ENCODE peak calls at places on chromosomes 12 and 14, in four cellular contexts. One of them, this sample, is unnamed.

GRCh38 chr12:130497331-130497730 is 159.6 kb downstream of the PIWIL1 start:
- DNase-seq in tibial nerve: no peak
- DNase-seq in esophagus muscularis mucosa: no peak
- DNase-seq in GM06990: no peak
- DNase-seq in this sample: no peak

GRCh38 chr12:28191690-28192089 is 1.4 kb downstream of the CCDC91 start:
- DNase-seq in tibial nerve: peak
- DNase-seq in esophagus muscularis mucosa: no peak
- DNase-seq in GM06990: no peak
- DNase-seq in this sample: no peak

GRCh38 chr14:92880351-92880750 is 42.6 kb upstream of the CHGA start:
- DNase-seq in tibial nerve: no peak
- DNase-seq in esophagus muscularis mucosa: no peak
- DNase-seq in GM06990: no peak
- DNase-seq in this sample: no peak

GRCh38 chr12:132841151-132841550 is 12.5 kb upstream of the GOLGA3 start:
- DNase-seq in tibial nerve: no peak
- DNase-seq in esophagus muscularis mucosa: no peak
- DNase-seq in GM06990: no peak
- DNase-seq in this sample: no peak

GRCh38 chr14:53432378-53432802 is 279.3 kb upstream of the DDHD1 start:
- DNase-seq in tibial nerve: no peak
- DNase-seq in esophagus muscularis mucosa: no peak
- DNase-seq in GM06990: peak
- DNase-seq in this sample: peak

GRCh38 chr14:47186491-47186890 is 488.9 kb downstream of the MDGA2 start:
- DNase-seq in tibial nerve: no peak
- DNase-seq in esophagus muscularis mucosa: no peak
- DNase-seq in GM06990: no peak
- DNase-seq in this sample: no peak

GRCh38 chr14:73153272-73153671 is 17.0 kb downstream of the PSEN1 start:
- DNase-seq in tibial nerve: no peak
- DNase-seq in esophagus muscularis mucosa: no peak
- DNase-seq in GM06990: no peak
- DNase-seq in this sample: no peak

GRCh38 chr12:110170535-110171185 is 46.5 kb downstream of the IFT81 start:
- DNase-seq in tibial nerve: no peak
- DNase-seq in esophagus muscularis mucosa: no peak
- DNase-seq in GM06990: no peak
- DNase-seq in this sample: no peak

GRCh38 chr12:96434107-96434506 is 33.9 kb upstream of the CDK17 start:
- DNase-seq in tibial nerve: no peak
- DNase-seq in esophagus muscularis mucosa: no peak
- DNase-seq in GM06990: peak
- DNase-seq in this sample: no peak

GRCh38 chr12:50764116-50764860 is 387 bp downstream of the ATF1 start:
- DNase-seq in tibial nerve: no peak
- DNase-seq in esophagus muscularis mucosa: no peak
- DNase-seq in GM06990: no peak
- DNase-seq in this sample: peak

GRCh38 chr14:28756896-28757570 is 9.6 kb upstream of the FOXG1 start:
- DNase-seq in tibial nerve: no peak
- DNase-seq in esophagus muscularis mucosa: no peak
- DNase-seq in GM06990: no peak
- DNase-seq in this sample: no peak

GRCh38 chr14:75714993-75715392 is 53.9 kb downstream of the TTLL5 start:
- DNase-seq in tibial nerve: no peak
- DNase-seq in esophagus muscularis mucosa: no peak
- DNase-seq in GM06990: no peak
- DNase-seq in this sample: no peak

GRCh38 chr12:31815096-31815495 is 86.3 kb upstream of the AMN1 start:
- DNase-seq in tibial nerve: no peak
- DNase-seq in esophagus muscularis mucosa: no peak
- DNase-seq in GM06990: no peak
- DNase-seq in this sample: no peak

GRCh38 chr12:32897688-32898573 is 1.4 kb upstream of the PKP2 start:
- DNase-seq in tibial nerve: no peak
- DNase-seq in esophagus muscularis mucosa: no peak
- DNase-seq in GM06990: no peak
- DNase-seq in this sample: no peak

GRCh38 chr14:100524933-100525243 is 62.3 kb downstream of the BEGAIN start:
- DNase-seq in tibial nerve: no peak
- DNase-seq in esophagus muscularis mucosa: peak
- DNase-seq in GM06990: no peak
- DNase-seq in this sample: peak
- TF ChIP-seq CTCF in tibial nerve: peak
- TF ChIP-seq CTCF in esophagus muscularis mucosa: peak
- TF ChIP-seq CTCF in GM06990: peak
- TF ChIP-seq CTCF in this sample: peak

GRCh38 chr14:57069702-57070101 is 199.0 kb downstream of the EXOC5 start:
- DNase-seq in tibial nerve: no peak
- DNase-seq in esophagus muscularis mucosa: no peak
- DNase-seq in GM06990: no peak
- DNase-seq in this sample: no peak

GRCh38 chr14:57071639-57072038 is 197.1 kb downstream of the EXOC5 start:
- DNase-seq in tibial nerve: no peak
- DNase-seq in esophagus muscularis mucosa: no peak
- DNase-seq in GM06990: no peak
- DNase-seq in this sample: no peak

GRCh38 chr14:57068511-57068910 is 200.2 kb downstream of the EXOC5 start:
- DNase-seq in tibial nerve: no peak
- DNase-seq in esophagus muscularis mucosa: no peak
- DNase-seq in GM06990: no peak
- DNase-seq in this sample: no peak

GRCh38 chr14:57078054-57078453 is 190.7 kb downstream of the EXOC5 start:
- DNase-seq in tibial nerve: no peak
- DNase-seq in esophagus muscularis mucosa: no peak
- DNase-seq in GM06990: no peak
- DNase-seq in this sample: no peak

GRCh38 chr14:57073986-57074385 is 194.7 kb downstream of the EXOC5 start:
- DNase-seq in tibial nerve: no peak
- DNase-seq in esophagus muscularis mucosa: no peak
- DNase-seq in GM06990: no peak
- DNase-seq in this sample: no peak
- TF ChIP-seq CTCF in tibial nerve: no peak
- TF ChIP-seq CTCF in esophagus muscularis mucosa: no peak
- TF ChIP-seq CTCF in GM06990: no peak
- TF ChIP-seq CTCF in this sample: no peak

GRCh38 chr14:58639842-58640484 is 2.2 kb downstream of the DACT1 start:
- DNase-seq in tibial nerve: peak
- DNase-seq in esophagus muscularis mucosa: peak
- DNase-seq in GM06990: no peak
- DNase-seq in this sample: peak

GRCh38 chr14:58638231-58639205 is 756 bp downstream of the DACT1 start:
- DNase-seq in tibial nerve: no peak
- DNase-seq in esophagus muscularis mucosa: peak
- DNase-seq in GM06990: peak
- DNase-seq in this sample: peak

GRCh38 chr14:58636129-58636528 is 1.6 kb upstream of the DACT1 start:
- DNase-seq in tibial nerve: no peak
- DNase-seq in esophagus muscularis mucosa: no peak
- DNase-seq in GM06990: no peak
- DNase-seq in this sample: no peak

GRCh38 chr14:58637040-58637390 is 747 bp upstream of the DACT1 start:
- DNase-seq in tibial nerve: peak
- DNase-seq in esophagus muscularis mucosa: peak
- DNase-seq in GM06990: no peak
- DNase-seq in this sample: no peak

GRCh38 chr14:58637391-58638230 is at the start of gene DACT1:
- DNase-seq in tibial nerve: peak
- DNase-seq in esophagus muscularis mucosa: peak
- DNase-seq in GM06990: peak
- DNase-seq in this sample: peak
- TF ChIP-seq CTCF in tibial nerve: no peak
- TF ChIP-seq CTCF in esophagus muscularis mucosa: no peak
- TF ChIP-seq CTCF in GM06990: no peak
- TF ChIP-seq CTCF in this sample: no peak

GRCh38 chr12:59937148-59937547 is 341.3 kb downstream of the SLC16A7 start:
- DNase-seq in tibial nerve: no peak
- DNase-seq in esophagus muscularis mucosa: no peak
- DNase-seq in GM06990: no peak
- DNase-seq in this sample: no peak
- TF ChIP-seq CTCF in tibial nerve: no peak
- TF ChIP-seq CTCF in esophagus muscularis mucosa: no peak
- TF ChIP-seq CTCF in GM06990: no peak
- TF ChIP-seq CTCF in this sample: no peak

GRCh38 chr12:99619389-99620158 is 28.0 kb upstream of the GARIN6 start:
- DNase-seq in tibial nerve: no peak
- DNase-seq in esophagus muscularis mucosa: no peak
- DNase-seq in GM06990: no peak
- DNase-seq in this sample: no peak
- TF ChIP-seq CTCF in tibial nerve: no peak
- TF ChIP-seq CTCF in esophagus muscularis mucosa: no peak
- TF ChIP-seq CTCF in GM06990: peak
- TF ChIP-seq CTCF in this sample: peak

GRCh38 chr12:2537868-2538541 is 256.8 kb upstream of the FKBP4 start:
- DNase-seq in tibial nerve: no peak
- DNase-seq in esophagus muscularis mucosa: no peak
- DNase-seq in GM06990: no peak
- DNase-seq in this sample: no peak
- TF ChIP-seq CTCF in tibial nerve: no peak
- TF ChIP-seq CTCF in esophagus muscularis mucosa: no peak
- TF ChIP-seq CTCF in GM06990: no peak
- TF ChIP-seq CTCF in this sample: no peak

DNA sequence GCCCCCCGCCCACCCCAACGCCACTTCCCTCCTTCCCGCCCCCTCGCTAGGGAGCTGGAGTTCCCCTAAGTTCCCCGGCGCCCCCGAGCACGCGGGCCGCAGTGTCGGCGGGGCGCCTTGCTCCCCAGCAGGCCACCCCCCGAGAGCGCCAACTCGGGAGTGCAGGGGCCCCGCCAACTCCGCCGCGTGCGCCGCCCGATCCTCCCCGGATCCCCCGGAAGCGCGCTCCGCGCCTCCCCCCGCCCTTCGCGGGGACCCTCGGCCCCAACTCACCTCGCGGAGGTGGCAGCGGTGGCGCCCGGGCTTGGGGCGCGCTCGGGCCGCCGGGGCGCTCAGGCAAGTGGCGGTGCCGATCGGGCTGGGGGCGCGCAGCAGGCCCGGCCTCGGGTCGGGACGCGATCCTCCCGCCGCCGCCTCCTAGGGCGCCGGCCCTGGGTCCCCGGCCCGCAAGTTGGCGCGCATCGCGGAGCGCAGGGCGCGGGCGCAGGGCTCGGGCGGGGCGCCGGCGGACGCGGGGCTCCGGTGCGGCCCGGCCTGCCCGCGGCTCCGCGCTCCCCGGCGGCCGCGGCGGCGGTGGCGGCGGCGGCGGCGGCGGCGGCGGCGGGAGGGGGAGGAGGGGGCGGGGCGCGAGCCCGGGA is at the start of gene NCOR2:
- DNase-seq in tibial nerve: no peak
- DNase-seq in esophagus muscularis mucosa: no peak
- DNase-seq in GM06990: peak
- DNase-seq in this sample: peak
- TF ChIP-seq CTCF in tibial nerve: no peak
- TF ChIP-seq CTCF in esophagus muscularis mucosa: no peak
- TF ChIP-seq CTCF in GM06990: no peak
- TF ChIP-seq CTCF in this sample: peak